ENCODE peak calls at places on chromosomes 11 and 22, in four cellular contexts. K, L, N and C are unnamed samples.

GRCh38 chr11:12860827-12861226 is 148.3 kb upstream of the RASSF10 start:
- DNase-seq in K (no peak), L (no peak), N (no peak), C (no peak)

GRCh38 chr22:27386186-27386585 is 415.4 kb downstream of the MN1 start:
- DNase-seq in K (no peak), L (no peak), N (no peak), C (no peak)

GRCh38 chr11:13261600-13262061 is 16.0 kb upstream of the BMAL1 start:
- DNase-seq in K (no peak), L (no peak), N (peak), C (no peak)

GRCh38 chr11:16981651-16982194 is 32.5 kb downstream of the PLEKHA7 start:
- DNase-seq in K (no peak), L (peak), N (peak), C (no peak)

GRCh38 chr22:42716649-42717127 is 4.0 kb downstream of the A4GALT start:
- DNase-seq in K (no peak), L (no peak), N (no peak), C (peak)

GRCh38 chr11:122097419-122098001 is 18.5 kb downstream of the BLID start:
- DNase-seq in K (no peak), L (no peak), N (no peak), C (no peak)

GRCh38 chr11:114196994-114197702 is 99.1 kb upstream of the NNMT start:
- DNase-seq in K (no peak), L (no peak), N (no peak), C (no peak)

GRCh38 chr11:89433278-89433677 is 57.9 kb downstream of the NOX4 start:
- DNase-seq in K (no peak), L (no peak), N (no peak), C (no peak)

GRCh38 chr11:46006418-46007070 is 84.1 kb downstream of the LARGE2 start:
- DNase-seq in K (peak), L (no peak), N (peak), C (peak)

GRCh38 chr11:77467993-77468392 is 5.9 kb downstream of the PAK1 start:
- DNase-seq in K (no peak), L (no peak), N (no peak), C (no peak)

GRCh38 chr11:86182976-86183584 is 61.5 kb upstream of the EED start:
- DNase-seq in K (peak), L (no peak), N (no peak), C (peak)

GRCh38 chr22:38709306-38709705 is 3.6 kb downstream of the GTPBP1 start:
- DNase-seq in K (no peak), L (no peak), N (no peak), C (no peak)

GRCh38 chr11:73358071-73358470 is 18.1 kb upstream of the RELT start:
- DNase-seq in K (no peak), L (no peak), N (no peak), C (no peak)

GRCh38 chr11:28773606-28774005 is 665.4 kb downstream of the METTL15 start:
- DNase-seq in K (no peak), L (no peak), N (no peak), C (no peak)

GRCh38 chr22:36350751-36351594 is 36.8 kb downstream of the MYH9 start:
- DNase-seq in K (no peak), L (no peak), N (no peak), C (no peak)

GRCh38 chr22:26409705-26410376 is 19.2 kb upstream of the ASPHD2 start:
- DNase-seq in K (no peak), L (no peak), N (no peak), C (no peak)

GRCh38 chr11:102955624-102956023 is at the start of gene MMP13:
- DNase-seq in K (no peak), L (no peak), N (no peak), C (no peak)

GRCh38 chr11:93225642-93226041 is 27.9 kb upstream of the SLC36A4 start:
- DNase-seq in K (no peak), L (no peak), N (peak), C (no peak)

GRCh38 chr11:46389450-46390330 is 1.9 kb downstream of the CHRM4 start:
- DNase-seq in K (peak), L (no peak), N (peak), C (no peak)

DNA sequence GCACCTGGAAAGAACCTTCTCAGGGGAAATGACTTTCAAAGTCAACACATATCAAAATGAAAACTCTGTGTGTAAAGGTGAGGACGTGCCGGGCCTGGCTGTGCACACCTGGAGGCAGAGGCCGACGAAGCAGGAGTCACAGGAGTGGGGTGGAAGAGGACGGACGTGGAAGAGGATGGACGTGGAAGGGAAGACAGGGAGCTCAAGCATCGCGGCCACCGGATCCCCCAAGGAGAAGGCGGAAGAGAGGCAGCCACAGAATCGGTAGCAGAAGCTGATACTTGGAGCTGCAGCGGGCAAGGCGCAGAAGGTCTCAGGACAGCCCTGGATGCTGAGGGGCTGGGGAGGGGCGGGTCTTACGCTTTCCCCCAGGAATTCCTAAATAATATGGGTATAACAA is 519.8 kb downstream of the BRD1 start:
- DNase-seq in K (no peak), L (no peak), N (no peak), C (no peak)
- TF ChIP-seq EGR1 in K (no peak), L (no peak), N (no peak), C (no peak)

GRCh38 chr11:120057028-120057330 is 80.9 kb downstream of the TRIM29 start:
- DNase-seq in K (no peak), L (no peak), N (no peak), C (no peak)

GRCh38 chr11:120055646-120056045 is 82.3 kb downstream of the TRIM29 start:
- DNase-seq in K (no peak), L (no peak), N (no peak), C (no peak)

GRCh38 chr11:120058931-120059330 is 79.0 kb downstream of the TRIM29 start:
- DNase-seq in K (no peak), L (no peak), N (no peak), C (no peak)

GRCh38 chr11:120056301-120057027 is 81.4 kb downstream of the TRIM29 start:
- DNase-seq in K (no peak), L (no peak), N (no peak), C (no peak)

GRCh38 chr11:120057595-120058581 is 80.0 kb downstream of the TRIM29 start:
- DNase-seq in K (no peak), L (peak), N (peak), C (no peak)
- TF ChIP-seq EGR1 in K (no peak), L (no peak), N (no peak), C (no peak)

GRCh38 chr11:88404363-88404762 is 66.8 kb upstream of the CTSC start:
- DNase-seq in K (no peak), L (no peak), N (no peak), C (no peak)

GRCh38 chr11:88402192-88402715 is 64.7 kb upstream of the CTSC start:
- DNase-seq in K (no peak), L (no peak), N (no peak), C (peak)

GRCh38 chr11:88402784-88403183 is 65.2 kb upstream of the CTSC start:
- DNase-seq in K (no peak), L (no peak), N (no peak), C (no peak)

GRCh38 chr11:88399171-88399570 is 61.6 kb upstream of the CTSC start:
- DNase-seq in K (no peak), L (no peak), N (no peak), C (no peak)

DNA sequence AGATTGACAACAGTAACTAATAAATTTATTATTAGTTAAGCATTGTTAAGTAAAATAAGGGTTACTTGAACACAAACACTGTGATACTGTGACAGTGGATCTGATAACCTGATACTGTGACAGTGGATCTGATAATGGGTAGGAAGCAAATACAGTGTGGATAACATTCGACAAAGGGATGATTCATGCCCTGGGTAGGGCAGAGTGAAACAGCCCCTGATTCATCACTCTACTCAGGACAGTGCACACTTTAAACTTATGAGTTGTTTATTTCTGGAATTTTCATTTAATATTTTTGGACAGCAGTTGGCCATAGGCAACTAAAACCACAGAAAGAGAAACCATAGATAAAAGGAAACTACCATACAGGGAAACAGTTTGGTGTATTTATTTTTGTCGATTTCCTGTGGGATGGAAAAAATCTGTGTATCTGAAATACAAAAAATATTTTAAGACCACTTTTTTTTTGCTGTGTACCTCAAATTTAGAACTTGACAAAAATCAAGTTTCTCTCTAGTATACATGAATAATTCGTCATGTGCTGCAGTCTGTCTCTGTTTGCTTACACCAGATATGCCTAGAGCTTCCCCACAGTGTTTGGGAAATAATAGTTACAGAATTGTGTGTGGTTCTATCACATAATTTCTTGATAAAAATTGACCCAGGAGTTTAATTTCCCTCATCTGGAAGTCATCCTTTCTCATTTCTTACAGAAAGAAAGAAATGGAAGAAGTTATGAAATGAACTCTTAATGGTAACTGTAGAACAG is 61.0 kb upstream of the CTSC start:
- DNase-seq in K (no peak), L (no peak), N (peak), C (no peak)
- TF ChIP-seq EGR1 in K (no peak), L (no peak), N (no peak), C (no peak)

GRCh38 chr11:65557280-65558001 is 718 bp downstream of the LTBP3 start:
- DNase-seq in K (peak), L (no peak), N (no peak), C (no peak)

GRCh38 chr11:65559951-65560537 is 1.9 kb upstream of the LTBP3 start:
- DNase-seq in K (peak), L (no peak), N (peak), C (no peak)

GRCh38 chr11:65558002-65558784 is at the start of gene LTBP3:
- DNase-seq in K (peak), L (no peak), N (no peak), C (no peak)

GRCh38 chr11:65559535-65559934 is 1.4 kb upstream of the LTBP3 start:
- DNase-seq in K (no peak), L (no peak), N (no peak), C (no peak)

DNA sequence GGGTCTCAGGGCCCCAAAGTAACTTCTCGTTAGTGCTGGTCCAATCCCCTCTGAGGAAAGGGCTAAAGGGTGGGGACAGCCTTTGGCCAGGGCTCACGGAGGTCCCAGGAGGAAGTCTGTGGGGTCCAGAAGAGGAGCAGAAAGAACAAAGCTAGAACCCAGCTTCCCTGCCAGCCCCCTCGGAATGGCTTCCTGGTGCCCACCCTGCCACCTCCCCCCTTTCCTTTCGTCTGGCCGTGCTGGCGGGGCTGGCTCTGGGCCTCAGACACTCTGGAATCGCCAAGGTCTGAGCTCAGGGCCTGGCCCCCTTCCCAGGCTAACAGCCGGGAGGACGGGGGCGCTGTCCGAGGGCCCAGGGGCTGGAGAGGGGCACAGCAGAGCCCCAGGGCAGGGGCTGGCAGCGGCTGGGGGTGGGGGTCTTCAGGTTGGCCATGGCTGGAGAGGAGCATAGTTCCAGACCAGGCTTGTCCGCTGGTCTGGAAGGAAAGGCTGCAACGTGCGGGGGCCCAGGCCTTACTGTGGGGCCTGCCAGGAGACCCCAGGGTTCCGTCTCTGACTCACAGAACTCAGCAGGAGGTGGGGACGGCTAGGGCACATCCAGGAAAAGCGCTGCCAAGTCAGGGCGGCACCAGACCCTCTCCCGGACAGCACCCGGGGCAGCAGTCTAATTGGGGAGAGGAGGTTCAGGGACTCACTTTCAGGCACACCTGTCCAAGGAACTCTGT is 788 bp upstream of the LTBP3 start:
- DNase-seq in K (peak), L (no peak), N (no peak), C (no peak)
- TF ChIP-seq EGR1 in K (no peak), L (no peak), N (no peak), C (no peak)

DNA sequence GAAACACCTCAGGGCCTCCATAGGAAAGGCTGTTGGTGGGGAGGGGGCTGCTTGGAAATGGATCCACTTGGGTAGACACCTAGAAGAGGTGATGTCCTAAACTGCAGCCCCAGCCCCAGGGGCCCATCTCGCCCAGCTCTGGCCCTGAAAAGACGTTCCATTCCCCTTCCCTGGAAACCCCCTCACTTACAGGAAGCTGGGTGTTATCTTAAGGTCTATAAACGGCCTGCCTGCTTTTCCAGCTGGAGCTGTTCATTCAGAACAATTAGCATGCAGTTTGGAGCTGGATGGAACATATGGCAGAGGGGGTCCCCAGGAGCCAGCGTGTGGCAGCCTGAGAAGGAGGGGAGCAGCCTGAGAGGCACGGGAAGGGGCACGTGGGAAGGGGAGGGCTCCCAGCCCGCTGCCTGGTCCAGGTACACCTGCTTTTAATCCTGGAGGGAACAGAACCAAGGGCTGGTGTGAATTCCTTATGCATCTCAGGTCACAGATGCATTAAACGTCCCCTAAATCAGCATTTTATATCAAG is 139.6 kb downstream of the PKNOX2 start:
- DNase-seq in K (no peak), L (no peak), N (no peak), C (no peak)
- TF ChIP-seq EGR1 in K (no peak), L (no peak), N (no peak), C (no peak)